ENCODE peak calls at places on chromosomes 11 and 22, in nine cellular contexts. Q, T, R, Z, X, P, K, M and V are unnamed samples.

GRCh38 chr11:96393753-96394348 is 4.0 kb downstream of the JRKL start:
- DNase-seq in T (peak), Q (no peak), R (no peak), M (no peak), X (peak), Z (no peak), K (no peak), P (peak), V (no peak)

GRCh38 chr11:124751741-124752470 is at the start of gene VSIG2:
- DNase-seq in P (no peak), Q (no peak), R (no peak), M (peak), X (no peak), K (no peak), Z (no peak), T (no peak), V (no peak)

GRCh38 chr22:50532353-50532700 is 2.5 kb upstream of the TYMP start:
- DNase-seq in Z (no peak), T (no peak), P (no peak), Q (no peak), X (no peak), R (peak), K (no peak), M (no peak), V (no peak)

GRCh38 chr11:67411785-67412152 is 3.7 kb upstream of the CARNS1 start:
- DNase-seq in Z (no peak), K (no peak), X (no peak), T (no peak), Q (no peak), P (no peak), M (no peak), R (no peak), V (no peak)

GRCh38 chr11:13760115-13760514 is 91.6 kb downstream of the FAR1 start:
- DNase-seq in T (no peak), X (no peak), Z (no peak), R (no peak), Q (peak), K (no peak), P (no peak), M (no peak), V (no peak)

GRCh38 chr22:49153921-49154320 is 673.8 kb downstream of the BRD1 start:
- DNase-seq in K (no peak), X (no peak), R (no peak), M (no peak), Z (no peak), Q (no peak), T (no peak), P (no peak), V (no peak)

GRCh38 chr11:19861171-19861570 is 148.5 kb downstream of the NAV2 start:
- DNase-seq in Q (no peak), T (no peak), P (no peak), X (no peak), R (no peak), M (no peak), K (no peak), Z (no peak), V (no peak)

GRCh38 chr11:65422104-65422632 is 430 bp upstream of the NEAT1 start:
- DNase-seq in X (no peak), T (peak), R (peak), M (peak), P (peak), Q (peak), Z (peak), K (peak), V (peak)

GRCh38 chr11:134052395-134052987 is 16.4 kb upstream of the JAM3 start:
- DNase-seq in T (no peak), Q (no peak), X (no peak), M (no peak), K (no peak), P (no peak), R (no peak), Z (no peak), V (no peak)

GRCh38 chr11:44308923-44309482 is 936 bp downstream of the ALX4 start:
- DNase-seq in R (no peak), K (no peak), Z (no peak), M (no peak), T (no peak), X (no peak), P (no peak), Q (no peak), V (no peak)

GRCh38 chr22:44685384-44686056 is 16.5 kb upstream of the PRR5 start:
- DNase-seq in M (no peak), Z (no peak), P (no peak), X (no peak), Q (no peak), K (peak), R (peak), T (peak), V (peak)

GRCh38 chr22:46108564-46109473 is 41.5 kb upstream of the PPARA start:
- DNase-seq in Q (no peak), T (peak), M (peak), P (no peak), X (no peak), K (no peak), Z (no peak), R (no peak), V (no peak)

GRCh38 chr22:20654343-20655208 is 119.3 kb upstream of the SERPIND1 start:
- DNase-seq in Q (no peak), X (no peak), R (peak), T (no peak), Z (no peak), M (no peak), P (no peak), K (no peak), V (no peak)

GRCh38 chr11:64947202-64947814 is 11.6 kb upstream of the GPHA2 start:
- DNase-seq in X (no peak), P (no peak), R (no peak), M (no peak), T (peak), Q (no peak), Z (no peak), K (no peak), V (no peak)

GRCh38 chr11:108069947-108070346 is 51.4 kb upstream of the ACAT1 start:
- DNase-seq in Z (no peak), Q (peak), M (no peak), K (no peak), X (no peak), R (no peak), P (no peak), T (peak), V (no peak)

GRCh38 chr11:110337570-110338193 is 41.3 kb upstream of the RDX start:
- DNase-seq in T (peak), Z (peak), P (no peak), M (no peak), R (no peak), X (no peak), K (peak), Q (no peak), V (no peak)

GRCh38 chr11:2548596-2548995 is 103.8 kb downstream of the KCNQ1 start:
- DNase-seq in R (peak), K (no peak), T (no peak), Q (no peak), X (no peak), Z (no peak), P (no peak), M (peak), V (no peak)